ENCODE peak calls at places on chromosomes 7 and 10, in seven cellular contexts. O is ovary, S is HCT116, P is A549, Z is body of pancreas, M is right lobe of liver, J is GM12878. D is an unnamed sample. For H3K4me1 and H3K9me3, the result is how much of the 10 kb centered on the place peaks cover.

GRCh38 chr7:111763221-111763791 is 201.0 kb upstream of the IMMP2L start:
- DNase-seq in O (no peak), S (peak), P (peak), Z (peak), M (no peak), J (no peak), D (no peak)

GRCh38 chr10:92839191-92840085 is 8.9 kb upstream of the EXOC6 start:
- DNase-seq in O (peak), S (no peak), P (peak), Z (peak), M (peak), J (no peak), D (no peak)

GRCh38 chr7:945556-946255 is 8.8 kb downstream of the ADAP1 start:
- DNase-seq in O (no peak), S (peak), P (no peak), Z (peak), M (peak), J (no peak), D (no peak)

GRCh38 chr7:88306590-88307048 is at the start of gene STEAP4:
- DNase-seq in O (peak), S (peak), P (peak), Z (peak), M (peak), J (no peak), D (peak)

GRCh38 chr10:43160919-43161251 is 22.6 kb downstream of the CSGALNACT2 start:
- DNase-seq in O (no peak), S (no peak), P (no peak), Z (no peak), M (no peak), J (no peak), D (no peak)

GRCh38 chr10:36366843-36367242 is 724.7 kb upstream of the FZD8 start:
- DNase-seq in O (no peak), S (no peak), P (no peak), Z (no peak), M (no peak), J (no peak), D (no peak)

GRCh38 chr7:151592868-151593486 is 73.3 kb upstream of the RHEB start:
- DNase-seq in O (no peak), S (peak), P (peak), Z (no peak), M (no peak), J (no peak), D (no peak)

GRCh38 chr10:77230194-77230593 is 407.4 kb downstream of the KCNMA1 start:
- DNase-seq in O (no peak), S (no peak), P (peak), Z (no peak), M (no peak), J (no peak), D (no peak)

GRCh38 chr10:115084434-115084833 is 8.7 kb upstream of the ATRNL1 start:
- DNase-seq in O (no peak), S (no peak), P (no peak), Z (no peak), M (no peak), J (no peak), D (no peak)

GRCh38 chr10:17206210-17206709 is 4.8 kb upstream of the TRDMT1 start:
- DNase-seq in O (no peak), S (no peak), P (peak), Z (no peak), M (no peak), J (no peak), D (no peak)

GRCh38 chr7:98281757-98282652 is 519 bp downstream of the BRI3 start:
- DNase-seq in O (peak), S (no peak), P (no peak), Z (peak), M (peak), J (no peak), D (no peak)

GRCh38 chr10:110989016-110989415 is 69.6 kb downstream of the SHOC2 start:
- DNase-seq in O (no peak), S (no peak), P (no peak), Z (no peak), M (no peak), J (no peak), D (no peak)

GRCh38 chr7:51009716-51010496 is 227.2 kb upstream of the GRB10 start:
- DNase-seq in O (no peak), S (no peak), P (no peak), Z (peak), M (no peak), J (no peak), D (no peak)

GRCh38 chr10:114698271-114699185 is 40.5 kb upstream of the ABLIM1 start:
- DNase-seq in O (no peak), S (no peak), P (no peak), Z (no peak), M (no peak), J (no peak), D (no peak)

GRCh38 chr10:59894114-59894513 is 12.2 kb downstream of the CCDC6 start:
- DNase-seq in O (peak), S (no peak), P (no peak), Z (peak), M (no peak), J (no peak), D (no peak)

GRCh38 chr7:144776447-144776846 is 59.4 kb downstream of the TPK1 start:
- DNase-seq in O (no peak), S (no peak), P (no peak), Z (no peak), M (no peak), J (no peak), D (no peak)

GRCh38 chr10:118668228-118668952 is 72.9 kb upstream of the PRLHR start:
- DNase-seq in O (no peak), S (no peak), P (no peak), Z (no peak), M (no peak), J (no peak), D (no peak)

GRCh38 chr10:22244001-22244400 is 26.2 kb upstream of the EBLN1 start:
- DNase-seq in O (no peak), S (no peak), P (no peak), Z (no peak), M (no peak), J (no peak), D (no peak)

GRCh38 chr7:123184271-123184670 is 15.5 kb downstream of the SLC13A1 start:
- DNase-seq in O (no peak), S (no peak), P (no peak), Z (no peak), M (no peak), J (no peak), D (no peak)

GRCh38 chr7:8185907-8186306 is 76.1 kb downstream of the ICA1 start:
- DNase-seq in O (no peak), S (no peak), P (no peak), Z (no peak), M (no peak), J (no peak), D (no peak)

DNA sequence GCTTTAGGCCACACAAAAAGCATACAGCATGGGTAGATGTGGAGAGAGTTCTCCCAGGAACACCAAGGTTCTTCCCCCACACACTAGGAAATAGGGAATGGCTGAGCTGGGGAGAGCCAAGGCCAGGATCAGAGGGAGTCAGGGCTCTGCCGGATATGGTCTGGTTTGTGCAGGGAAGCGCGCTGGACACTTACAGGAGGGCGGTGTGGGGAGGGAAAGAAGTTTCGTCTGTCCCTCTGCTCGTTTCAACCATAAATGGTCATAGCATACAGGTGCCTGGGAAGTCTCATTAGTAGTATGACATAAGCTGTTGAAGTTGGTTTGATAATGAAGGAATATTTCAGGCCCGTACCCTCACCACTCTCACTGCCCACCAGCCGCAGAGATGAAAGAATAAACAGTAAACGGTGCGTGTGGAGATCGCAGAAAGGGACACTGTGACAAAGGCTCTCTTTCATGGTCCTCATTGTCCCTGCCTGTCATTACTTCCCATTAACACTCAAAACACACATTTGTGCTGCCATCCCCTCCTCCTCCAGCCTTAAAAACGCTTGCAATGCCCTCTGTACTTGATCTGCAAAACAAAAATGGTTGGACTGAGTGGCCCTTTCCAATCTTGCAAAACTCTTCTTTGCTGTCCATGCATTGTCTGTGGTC is 207.2 kb downstream of the CELF2 start:
- DNase-seq in O (no peak), S (no peak), P (no peak), Z (no peak), M (no peak), J (no peak), D (no peak)
- H3K4me1 ChIP-seq in O (under half), S (under half), P (under half), Z (under half), M (under half), J (half or more), D (under half)

GRCh38 chr7:157709531-157710251 is 372.9 kb downstream of the DNAJB6 start:
- DNase-seq in O (no peak), S (no peak), P (no peak), Z (no peak), M (no peak), J (no peak), D (no peak)

GRCh38 chr7:157713591-157713990 is 376.8 kb downstream of the DNAJB6 start:
- DNase-seq in O (no peak), S (no peak), P (no peak), Z (no peak), M (no peak), J (no peak), D (no peak)

GRCh38 chr7:157712666-157713235 is 375.9 kb downstream of the DNAJB6 start:
- DNase-seq in O (no peak), S (no peak), P (no peak), Z (no peak), M (no peak), J (no peak), D (no peak)

GRCh38 chr7:157710396-157710795 is 373.6 kb downstream of the DNAJB6 start:
- DNase-seq in O (no peak), S (no peak), P (no peak), Z (no peak), M (no peak), J (no peak), D (no peak)

GRCh38 chr7:157711353-157711888 is 374.6 kb downstream of the DNAJB6 start:
- DNase-seq in O (no peak), S (no peak), P (no peak), Z (no peak), M (no peak), J (no peak), D (no peak)
- H3K9me3 ChIP-seq in O (under half), S (under half), P (under half), Z (under half), M (under half), J (under half), D (under half)

GRCh38 chr7:73770002-73770859 is at the start of gene CLDN3:
- DNase-seq in O (no peak), S (peak), P (peak), Z (peak), M (peak), J (no peak), D (no peak)
- TF ChIP-seq POLR2A in O (no peak), S (no peak), P (no peak), Z (peak), M (peak), J (no peak), D (no peak)

DNA sequence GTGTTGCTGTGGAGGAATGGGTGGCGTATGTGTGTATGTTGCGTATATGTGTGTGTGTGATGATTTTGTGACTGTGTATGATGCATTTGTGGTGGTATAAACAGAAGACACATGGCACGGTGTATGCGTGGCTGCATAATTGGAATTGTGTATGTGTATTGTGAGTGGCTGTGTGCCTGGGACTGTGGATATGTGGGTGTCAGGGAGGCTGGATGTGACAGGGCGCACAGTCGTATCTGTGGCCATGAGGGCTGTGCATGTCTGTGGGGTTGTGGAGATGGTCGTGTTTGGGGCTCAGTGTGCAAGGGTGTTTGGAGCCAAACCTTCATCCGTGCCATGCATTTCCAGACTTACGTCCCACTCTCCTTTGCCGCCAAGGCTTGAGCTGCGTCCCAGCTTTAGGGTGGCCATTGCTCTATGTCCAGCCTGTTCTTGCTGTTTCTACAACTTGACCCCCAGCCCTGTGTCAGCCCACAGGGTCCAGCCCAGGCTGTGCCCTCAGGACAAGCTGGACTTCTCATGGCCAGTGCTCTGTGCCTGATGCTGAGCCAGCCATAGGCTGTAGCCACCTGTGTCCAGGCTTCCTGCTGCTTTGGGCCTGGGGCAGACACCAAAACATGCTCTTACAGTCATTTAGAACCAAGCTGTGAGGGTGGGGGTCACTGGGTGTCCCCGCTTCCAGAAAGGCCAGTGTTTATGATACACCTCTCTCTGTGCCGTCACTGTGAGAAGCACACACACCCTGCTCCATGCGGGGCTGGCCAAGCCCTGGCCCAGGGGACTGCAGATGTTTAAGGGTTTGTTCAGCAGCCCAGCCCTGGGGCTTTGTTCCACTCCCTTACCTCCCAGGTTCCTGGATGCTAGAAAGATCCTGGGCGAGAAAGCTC is 127.6 kb downstream of the NEURL1 start:
- DNase-seq in O (no peak), S (no peak), P (no peak), Z (no peak), M (no peak), J (no peak), D (no peak)
- H3K4me1 ChIP-seq in O (under half), S (under half), P (under half), Z (under half), M (under half), J (under half), D (half or more)

GRCh38 chr7:159177270-159178036 is 32.8 kb upstream of the VIPR2 start:
- DNase-seq in O (no peak), S (no peak), P (no peak), Z (no peak), M (no peak), J (no peak), D (no peak)

GRCh38 chr7:159167139-159167538 is 22.5 kb upstream of the VIPR2 start:
- DNase-seq in O (no peak), S (no peak), P (no peak), Z (no peak), M (no peak), J (no peak), D (no peak)

GRCh38 chr7:159169391-159169790 is 24.7 kb upstream of the VIPR2 start:
- DNase-seq in O (no peak), S (no peak), P (no peak), Z (no peak), M (no peak), J (no peak), D (no peak)

GRCh38 chr7:159175792-159176191 is 31.1 kb upstream of the VIPR2 start:
- DNase-seq in O (no peak), S (no peak), P (no peak), Z (no peak), M (no peak), J (no peak), D (no peak)

DNA sequence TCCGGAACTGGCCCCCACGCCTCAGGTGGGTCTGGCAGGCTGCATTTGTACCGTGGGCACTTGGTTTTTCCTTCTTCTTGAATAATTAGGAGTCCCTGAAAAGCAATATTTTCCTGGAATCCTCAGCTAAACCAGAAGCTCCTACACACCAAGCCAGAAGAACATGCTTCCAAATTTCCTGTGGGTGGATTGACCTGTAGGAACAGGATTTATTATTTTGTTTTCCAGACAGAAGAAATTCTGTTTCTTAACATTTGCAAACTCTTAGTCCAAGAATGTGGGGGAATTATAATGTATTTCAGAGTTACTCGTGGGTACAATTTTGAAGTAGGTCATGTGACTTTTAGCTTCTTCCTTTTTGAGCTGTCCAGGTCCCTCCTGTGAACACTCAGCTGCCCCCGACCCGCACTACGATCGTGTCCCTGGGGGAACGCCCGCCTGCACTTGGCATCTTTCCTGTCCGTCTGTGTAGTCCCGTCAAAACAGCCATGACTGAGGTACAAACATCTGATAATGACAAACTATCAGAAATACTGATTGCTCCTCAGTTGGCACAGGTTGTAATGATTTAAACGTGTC is 27.7 kb upstream of the VIPR2 start:
- DNase-seq in O (no peak), S (no peak), P (no peak), Z (no peak), M (no peak), J (no peak), D (no peak)
- H3K9me3 ChIP-seq in O (under half), S (under half), P (under half), Z (under half), M (under half), J (under half), D (under half)

GRCh38 chr7:128455556-128456254 is at the start of gene HILPDA:
- DNase-seq in O (peak), S (peak), P (peak), Z (peak), M (peak), J (peak), D (peak)
- TF ChIP-seq POLR2A in O (peak), S (peak), P (peak), Z (peak), M (peak), J (peak), D (no peak)

GRCh38 chr7:36165802-36166201 is 12.7 kb downstream of the EEPD1 start:
- DNase-seq in O (no peak), S (no peak), P (no peak), Z (no peak), M (no peak), J (no peak), D (no peak)

GRCh38 chr7:36160313-36160712 is 7.3 kb downstream of the EEPD1 start:
- DNase-seq in O (no peak), S (no peak), P (no peak), Z (no peak), M (no peak), J (no peak), D (no peak)

GRCh38 chr7:36167403-36168050 is 14.5 kb downstream of the EEPD1 start:
- DNase-seq in O (no peak), S (no peak), P (no peak), Z (no peak), M (no peak), J (no peak), D (no peak)

GRCh38 chr7:36161996-36162395 is 8.9 kb downstream of the EEPD1 start:
- DNase-seq in O (no peak), S (no peak), P (peak), Z (no peak), M (no peak), J (no peak), D (no peak)

DNA sequence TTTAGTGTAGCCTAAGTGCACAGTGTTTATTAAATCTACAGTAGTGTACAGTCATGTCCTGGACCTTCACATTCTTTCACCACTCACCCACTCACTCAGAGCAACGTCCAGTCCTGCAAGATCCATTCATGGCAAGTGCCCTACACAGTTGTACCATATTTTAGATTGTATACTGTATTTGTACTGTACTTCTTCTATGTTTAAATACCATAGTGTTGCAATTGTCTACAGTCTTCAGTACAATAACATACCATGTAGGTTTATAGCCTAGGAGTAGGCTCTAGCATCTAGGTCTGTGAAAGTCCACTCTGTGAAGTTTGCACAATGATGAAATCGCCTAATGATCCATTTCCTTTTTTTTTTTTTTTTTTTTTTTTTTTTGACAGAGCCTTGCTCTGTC is 12.0 kb downstream of the EEPD1 start:
- DNase-seq in O (no peak), S (no peak), P (no peak), Z (no peak), M (no peak), J (no peak), D (no peak)
- H3K4me1 ChIP-seq in O (under half), S (under half), P (under half), Z (under half), M (under half), J (under half), D (under half)

DNA sequence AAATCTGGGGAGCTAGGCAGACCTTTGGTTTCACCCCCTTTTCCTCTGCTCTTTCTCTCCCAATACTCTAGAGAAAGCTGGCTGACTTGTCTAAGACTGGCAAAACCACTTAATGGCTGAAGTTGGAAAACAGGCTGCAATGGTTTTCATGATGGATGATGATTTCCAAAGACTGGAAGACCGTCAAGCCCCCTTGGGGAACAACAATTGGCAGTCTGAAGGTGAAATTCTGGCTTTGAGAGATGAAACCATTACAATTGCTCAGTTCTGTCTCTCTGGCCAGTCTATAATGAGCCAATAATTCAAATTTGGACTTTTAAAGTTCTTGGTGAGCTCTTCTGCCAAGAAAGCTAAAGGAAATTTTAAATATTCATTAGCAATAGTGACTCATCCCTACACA is 680.5 kb downstream of the PARD3 start:
- DNase-seq in O (no peak), S (no peak), P (no peak), Z (no peak), M (no peak), J (no peak), D (no peak)
- H3K9me3 ChIP-seq in O (under half), S (under half), P (under half), Z (under half), M (under half), J (under half), D (under half)

D was measured in esophagus squamous epithelium.